ENCODE peak calls at places on chromosomes 2 and 18, in nine cellular contexts. One of them, this sample, is unnamed.

GRCh38 chr2:211789984-211790383 is 748.6 kb downstream of the ERBB4 start:
- DNase-seq in left lobe of liver: no peak
- DNase-seq in activated CD4-positive, alpha-beta T cell treated with anti-CD3 and anti-CD28 coated beads, Interleukin-2, amount 10 ng/mL, durations not matched to agents 24 days and 14 days: no peak
- DNase-seq in HT-29: no peak
- DNase-seq in lower lobe of right lung: no peak
- DNase-seq in KG1: no peak
- DNase-seq in Caki2: no peak
- DNase-seq in CD8-positive, alpha-beta memory T cell: no peak
- DNase-seq in HFFc6: no peak
- DNase-seq in this sample: no peak

GRCh38 chr18:7711495-7711894 is 144.4 kb downstream of the PTPRM start:
- DNase-seq in Caki2: no peak
- DNase-seq in KG1: no peak
- DNase-seq in HFFc6: no peak
- DNase-seq in HT-29: no peak
- DNase-seq in left lobe of liver: no peak
- DNase-seq in activated CD4-positive, alpha-beta T cell treated with anti-CD3 and anti-CD28 coated beads, Interleukin-2, amount 10 ng/mL, durations not matched to agents 24 days and 14 days: no peak
- DNase-seq in lower lobe of right lung: no peak
- DNase-seq in CD8-positive, alpha-beta memory T cell: no peak
- DNase-seq in this sample: no peak

GRCh38 chr18:58321986-58322385 is 278.0 kb downstream of the NEDD4L start:
- DNase-seq in KG1: no peak
- DNase-seq in Caki2: peak; percentile 70
- DNase-seq in lower lobe of right lung: peak; percentile 61
- DNase-seq in HFFc6: peak; percentile 89
- DNase-seq in CD8-positive, alpha-beta memory T cell: no peak
- DNase-seq in HT-29: peak; percentile 69
- DNase-seq in left lobe of liver: peak; percentile 72
- DNase-seq in activated CD4-positive, alpha-beta T cell treated with anti-CD3 and anti-CD28 coated beads, Interleukin-2, amount 10 ng/mL, durations not matched to agents 24 days and 14 days: peak; percentile 85
- DNase-seq in this sample: peak; percentile 82

GRCh38 chr18:70028734-70029133 is 81.1 kb upstream of the CD226 start:
- DNase-seq in activated CD4-positive, alpha-beta T cell treated with anti-CD3 and anti-CD28 coated beads, Interleukin-2, amount 10 ng/mL, durations not matched to agents 24 days and 14 days: no peak
- DNase-seq in HFFc6: no peak
- DNase-seq in left lobe of liver: no peak
- DNase-seq in HT-29: no peak
- DNase-seq in Caki2: no peak
- DNase-seq in lower lobe of right lung: no peak
- DNase-seq in CD8-positive, alpha-beta memory T cell: no peak
- DNase-seq in KG1: no peak
- DNase-seq in this sample: no peak

GRCh38 chr2:11056614-11057013 is 98.7 kb upstream of the SLC66A3 start:
- DNase-seq in CD8-positive, alpha-beta memory T cell: no peak
- DNase-seq in HFFc6: peak; percentile 94
- DNase-seq in KG1: no peak
- DNase-seq in left lobe of liver: no peak
- DNase-seq in lower lobe of right lung: no peak
- DNase-seq in activated CD4-positive, alpha-beta T cell treated with anti-CD3 and anti-CD28 coated beads, Interleukin-2, amount 10 ng/mL, durations not matched to agents 24 days and 14 days: no peak
- DNase-seq in Caki2: peak; percentile 80
- DNase-seq in HT-29: peak; percentile 77
- DNase-seq in this sample: no peak

GRCh38 chr18:66687635-66688034 is 83.7 kb upstream of the CDH19 start:
- DNase-seq in HFFc6: no peak
- DNase-seq in Caki2: no peak
- DNase-seq in left lobe of liver: no peak
- DNase-seq in KG1: no peak
- DNase-seq in HT-29: no peak
- DNase-seq in lower lobe of right lung: no peak
- DNase-seq in activated CD4-positive, alpha-beta T cell treated with anti-CD3 and anti-CD28 coated beads, Interleukin-2, amount 10 ng/mL, durations not matched to agents 24 days and 14 days: no peak
- DNase-seq in CD8-positive, alpha-beta memory T cell: no peak
- DNase-seq in this sample: no peak

GRCh38 chr2:193818801-193819499 is 1624.2 kb upstream of the TMEFF2 start:
- DNase-seq in KG1: no peak
- DNase-seq in HFFc6: no peak
- DNase-seq in activated CD4-positive, alpha-beta T cell treated with anti-CD3 and anti-CD28 coated beads, Interleukin-2, amount 10 ng/mL, durations not matched to agents 24 days and 14 days: no peak
- DNase-seq in left lobe of liver: no peak
- DNase-seq in lower lobe of right lung: no peak
- DNase-seq in HT-29: no peak
- DNase-seq in Caki2: no peak
- DNase-seq in CD8-positive, alpha-beta memory T cell: no peak
- DNase-seq in this sample: no peak

GRCh38 chr2:233281986-233282603 is 25.5 kb upstream of the SAG start:
- DNase-seq in KG1: no peak
- DNase-seq in CD8-positive, alpha-beta memory T cell: no peak
- DNase-seq in HFFc6: no peak
- DNase-seq in activated CD4-positive, alpha-beta T cell treated with anti-CD3 and anti-CD28 coated beads, Interleukin-2, amount 10 ng/mL, durations not matched to agents 24 days and 14 days: no peak
- DNase-seq in Caki2: no peak
- DNase-seq in HT-29: no peak
- DNase-seq in left lobe of liver: no peak
- DNase-seq in lower lobe of right lung: no peak
- DNase-seq in this sample: no peak

GRCh38 chr2:240957656-240958365 is 40.6 kb upstream of the SNED1 start:
- DNase-seq in left lobe of liver: peak; percentile 43
- DNase-seq in lower lobe of right lung: no peak
- DNase-seq in Caki2: no peak
- DNase-seq in HFFc6: no peak
- DNase-seq in HT-29: no peak
- DNase-seq in activated CD4-positive, alpha-beta T cell treated with anti-CD3 and anti-CD28 coated beads, Interleukin-2, amount 10 ng/mL, durations not matched to agents 24 days and 14 days: no peak
- DNase-seq in KG1: no peak
- DNase-seq in CD8-positive, alpha-beta memory T cell: no peak
- DNase-seq in this sample: no peak

GRCh38 chr2:109711230-109712125 is 82.6 kb upstream of the RGPD5 start:
- DNase-seq in HFFc6: no peak
- DNase-seq in left lobe of liver: no peak
- DNase-seq in CD8-positive, alpha-beta memory T cell: no peak
- DNase-seq in lower lobe of right lung: no peak
- DNase-seq in Caki2: no peak
- DNase-seq in activated CD4-positive, alpha-beta T cell treated with anti-CD3 and anti-CD28 coated beads, Interleukin-2, amount 10 ng/mL, durations not matched to agents 24 days and 14 days: no peak
- DNase-seq in KG1: no peak
- DNase-seq in HT-29: no peak
- DNase-seq in this sample: no peak

GRCh38 chr18:49763590-49763989 is 49.7 kb downstream of the ACAA2 start:
- DNase-seq in HFFc6: no peak
- DNase-seq in HT-29: no peak
- DNase-seq in Caki2: no peak
- DNase-seq in activated CD4-positive, alpha-beta T cell treated with anti-CD3 and anti-CD28 coated beads, Interleukin-2, amount 10 ng/mL, durations not matched to agents 24 days and 14 days: no peak
- DNase-seq in KG1: no peak
- DNase-seq in left lobe of liver: no peak
- DNase-seq in CD8-positive, alpha-beta memory T cell: no peak
- DNase-seq in lower lobe of right lung: no peak
- DNase-seq in this sample: no peak

GRCh38 chr2:144596074-144596871 is 76.4 kb upstream of the ZEB2 start:
- DNase-seq in KG1: no peak
- DNase-seq in CD8-positive, alpha-beta memory T cell: peak; percentile 5
- DNase-seq in HFFc6: peak; percentile 42
- DNase-seq in Caki2: peak; percentile 11
- DNase-seq in activated CD4-positive, alpha-beta T cell treated with anti-CD3 and anti-CD28 coated beads, Interleukin-2, amount 10 ng/mL, durations not matched to agents 24 days and 14 days: no peak
- DNase-seq in lower lobe of right lung: no peak
- DNase-seq in HT-29: peak; percentile 31
- DNase-seq in left lobe of liver: no peak
- DNase-seq in this sample: no peak

GRCh38 chr2:54556659-54557121 is 100.6 kb downstream of the SPTBN1 start:
- DNase-seq in Caki2: peak; percentile 86
- DNase-seq in KG1: no peak
- DNase-seq in HT-29: no peak
- DNase-seq in HFFc6: peak; percentile 43
- DNase-seq in left lobe of liver: no peak
- DNase-seq in activated CD4-positive, alpha-beta T cell treated with anti-CD3 and anti-CD28 coated beads, Interleukin-2, amount 10 ng/mL, durations not matched to agents 24 days and 14 days: no peak
- DNase-seq in lower lobe of right lung: no peak
- DNase-seq in CD8-positive, alpha-beta memory T cell: no peak
- DNase-seq in this sample: no peak

GRCh38 chr2:113157108-113157896 is 16.5 kb upstream of the PSD4 start:
- DNase-seq in HT-29: peak; percentile 73
- DNase-seq in Caki2: peak; percentile 48
- DNase-seq in lower lobe of right lung: peak; percentile 81
- DNase-seq in HFFc6: no peak
- DNase-seq in KG1: peak; percentile 15
- DNase-seq in CD8-positive, alpha-beta memory T cell: no peak
- DNase-seq in left lobe of liver: peak; percentile 81
- DNase-seq in activated CD4-positive, alpha-beta T cell treated with anti-CD3 and anti-CD28 coated beads, Interleukin-2, amount 10 ng/mL, durations not matched to agents 24 days and 14 days: peak; percentile 87
- DNase-seq in this sample: no peak

GRCh38 chr18:47204908-47205522 is 28.9 kb upstream of the IER3IP1 start:
- DNase-seq in CD8-positive, alpha-beta memory T cell: peak; percentile 11
- DNase-seq in Caki2: no peak
- DNase-seq in left lobe of liver: no peak
- DNase-seq in HFFc6: peak; percentile 41
- DNase-seq in KG1: no peak
- DNase-seq in HT-29: peak; percentile 60
- DNase-seq in lower lobe of right lung: no peak
- DNase-seq in activated CD4-positive, alpha-beta T cell treated with anti-CD3 and anti-CD28 coated beads, Interleukin-2, amount 10 ng/mL, durations not matched to agents 24 days and 14 days: peak; percentile 78
- DNase-seq in this sample: peak; percentile 12

GRCh38 chr2:11833601-11834000 is 87.2 kb downstream of the LPIN1 start:
- DNase-seq in lower lobe of right lung: no peak
- DNase-seq in Caki2: no peak
- DNase-seq in KG1: no peak
- DNase-seq in CD8-positive, alpha-beta memory T cell: no peak
- DNase-seq in HFFc6: peak; percentile 64
- DNase-seq in HT-29: no peak
- DNase-seq in left lobe of liver: no peak
- DNase-seq in activated CD4-positive, alpha-beta T cell treated with anti-CD3 and anti-CD28 coated beads, Interleukin-2, amount 10 ng/mL, durations not matched to agents 24 days and 14 days: no peak
- DNase-seq in this sample: no peak

GRCh38 chr18:68494802-68495560 is 219.9 kb downstream of the TMX3 start:
- DNase-seq in HT-29: no peak
- DNase-seq in KG1: no peak
- DNase-seq in CD8-positive, alpha-beta memory T cell: no peak
- DNase-seq in left lobe of liver: no peak
- DNase-seq in Caki2: no peak
- DNase-seq in HFFc6: peak; percentile 88
- DNase-seq in lower lobe of right lung: no peak
- DNase-seq in activated CD4-positive, alpha-beta T cell treated with anti-CD3 and anti-CD28 coated beads, Interleukin-2, amount 10 ng/mL, durations not matched to agents 24 days and 14 days: no peak
- DNase-seq in this sample: no peak

This sample was measured in hippocampal formation.